ENCODE peak calls at places on chromosomes 7 and 10, in five cellular contexts. X, Y, T, S and R are unnamed samples.

GRCh38 chr10:110076559-110077318 is 69.0 kb downstream of the ADD3 start:
- DNase-seq in X (peak), Y (peak), S (peak), T (no peak), R (peak)

GRCh38 chr10:80477813-80478212 is 23.7 kb downstream of the TSPAN14 start:
- DNase-seq in X (no peak), Y (peak), S (peak), T (no peak), R (no peak)

GRCh38 chr7:1386623-1387220 is 72.5 kb downstream of the MICALL2 start:
- DNase-seq in X (no peak), T (no peak), Y (no peak), S (no peak), R (no peak)

GRCh38 chr7:26365077-26365896 is 73.6 kb downstream of the SNX10 start:
- DNase-seq in Y (peak), X (peak), S (peak), T (no peak), R (peak)

GRCh38 chr7:96228760-96229159 is 93.1 kb downstream of the SLC25A13 start:
- DNase-seq in S (no peak), T (no peak), X (no peak), Y (no peak), R (no peak)

GRCh38 chr7:40306596-40306995 is 171.8 kb downstream of the SUGCT start:
- DNase-seq in S (no peak), T (no peak), Y (peak), X (no peak), R (no peak)

GRCh38 chr10:46550076-46550790 is 6.2 kb downstream of the GPRIN2 start:
- DNase-seq in X (no peak), S (no peak), T (peak), Y (no peak), R (no peak)

GRCh38 chr10:30781571-30782542 is 152.3 kb upstream of the LYZL2 start:
- DNase-seq in Y (no peak), T (no peak), S (no peak), X (no peak), R (no peak)

GRCh38 chr7:139121-139520 is 53.2 kb upstream of the FAM20C start:
- DNase-seq in X (no peak), Y (no peak), T (no peak), S (no peak), R (peak)

GRCh38 chr10:34081948-34082347 is 733.1 kb downstream of the PARD3 start:
- DNase-seq in Y (no peak), X (no peak), S (peak), T (no peak), R (no peak)

GRCh38 chr10:50222199-50222598 is 29.1 kb downstream of the ASAH2 start:
- DNase-seq in T (no peak), X (no peak), Y (no peak), S (no peak), R (no peak)

GRCh38 chr10:3100856-3101640 is 33.7 kb downstream of the PFKP start:
- DNase-seq in X (no peak), S (no peak), Y (no peak), T (no peak), R (no peak)

GRCh38 chr10:11245510-11245909 is 227.8 kb downstream of the CELF2 start:
- DNase-seq in X (no peak), Y (no peak), T (no peak), S (no peak), R (no peak)

GRCh38 chr10:7872041-7872442 is 53.7 kb downstream of the TAF3 start:
- DNase-seq in X (no peak), Y (peak), T (no peak), S (peak), R (no peak)

GRCh38 chr10:67618116-67618515 is 77.9 kb downstream of the CTNNA3 start:
- DNase-seq in T (no peak), S (peak), X (no peak), Y (no peak), R (no peak)

GRCh38 chr7:131619336-131620305 is 63.2 kb upstream of the PODXL start:
- DNase-seq in X (no peak), S (no peak), Y (no peak), T (no peak), R (no peak)

GRCh38 chr10:83167081-83167480 is 972.2 kb upstream of the GHITM start:
- DNase-seq in S (no peak), Y (no peak), T (no peak), X (no peak), R (no peak)

GRCh38 chr10:45180946-45181439 is 134.4 kb downstream of the OR13A1 start:
- DNase-seq in S (no peak), T (no peak), X (no peak), Y (no peak), R (no peak)

GRCh38 chr10:70648427-70648826 is 23.9 kb upstream of the ADAMTS14 start:
- DNase-seq in Y (no peak), X (no peak), S (peak), T (no peak), R (no peak)

GRCh38 chr10:6513509-6513908 is 66.6 kb downstream of the PRKCQ start:
- DNase-seq in X (no peak), S (no peak), T (no peak), Y (no peak), R (no peak)

GRCh38 chr7:51045319-51046102 is 262.8 kb upstream of the GRB10 start:
- DNase-seq in X (no peak), S (peak), T (no peak), Y (no peak), R (no peak)

GRCh38 chr10:16494174-16494573 is 27.5 kb downstream of the C1QL3 start:
- DNase-seq in Y (no peak), S (no peak), X (no peak), T (no peak), R (no peak)

GRCh38 chr7:64087501-64087900 is 42.3 kb downstream of the ZNF727 start:
- DNase-seq in T (no peak), X (no peak), S (no peak), Y (no peak), R (no peak)

GRCh38 chr7:151405056-151405455 is 4.8 kb downstream of the WDR86 start:
- DNase-seq in T (peak), Y (no peak), S (no peak), X (no peak), R (no peak)

GRCh38 chr7:140433396-140433795 is 29.5 kb downstream of the RAB19 start:
- DNase-seq in Y (no peak), S (no peak), X (no peak), T (no peak), R (no peak)

GRCh38 chr10:13056461-13057077 is 43.4 kb upstream of the OPTN start:
- DNase-seq in S (peak), Y (peak), T (no peak), X (peak), R (no peak)

GRCh38 chr7:132666786-132667185 is 90.5 kb upstream of the PLXNA4 start:
- DNase-seq in S (no peak), X (no peak), T (no peak), Y (no peak), R (no peak)

GRCh38 chr7:112205348-112206237 is 606 bp downstream of the DOCK4 start:
- DNase-seq in Y (peak), X (peak), S (peak), T (peak), R (peak)

GRCh38 chr7:112207106-112207592 is 654 bp downstream of the ZNF277 start:
- DNase-seq in T (no peak), X (no peak), Y (no peak), S (no peak), R (peak)

GRCh38 chr7:112207765-112208164 is 1.3 kb downstream of the ZNF277 start:
- DNase-seq in S (no peak), Y (no peak), X (no peak), T (no peak), R (no peak)

GRCh38 chr7:112204776-112205347 is 1.3 kb downstream of the DOCK4 start:
- DNase-seq in S (no peak), T (no peak), Y (peak), X (no peak), R (peak)

GRCh38 chr7:112206238-112207105 is at the start of the genes DOCK4 and ZNF277:
- DNase-seq in T (peak), Y (peak), X (peak), S (peak), R (peak)
- H3K27ac ChIP-seq in T (no peak), Y (peak), X (peak), S (peak), R (peak)

DNA sequence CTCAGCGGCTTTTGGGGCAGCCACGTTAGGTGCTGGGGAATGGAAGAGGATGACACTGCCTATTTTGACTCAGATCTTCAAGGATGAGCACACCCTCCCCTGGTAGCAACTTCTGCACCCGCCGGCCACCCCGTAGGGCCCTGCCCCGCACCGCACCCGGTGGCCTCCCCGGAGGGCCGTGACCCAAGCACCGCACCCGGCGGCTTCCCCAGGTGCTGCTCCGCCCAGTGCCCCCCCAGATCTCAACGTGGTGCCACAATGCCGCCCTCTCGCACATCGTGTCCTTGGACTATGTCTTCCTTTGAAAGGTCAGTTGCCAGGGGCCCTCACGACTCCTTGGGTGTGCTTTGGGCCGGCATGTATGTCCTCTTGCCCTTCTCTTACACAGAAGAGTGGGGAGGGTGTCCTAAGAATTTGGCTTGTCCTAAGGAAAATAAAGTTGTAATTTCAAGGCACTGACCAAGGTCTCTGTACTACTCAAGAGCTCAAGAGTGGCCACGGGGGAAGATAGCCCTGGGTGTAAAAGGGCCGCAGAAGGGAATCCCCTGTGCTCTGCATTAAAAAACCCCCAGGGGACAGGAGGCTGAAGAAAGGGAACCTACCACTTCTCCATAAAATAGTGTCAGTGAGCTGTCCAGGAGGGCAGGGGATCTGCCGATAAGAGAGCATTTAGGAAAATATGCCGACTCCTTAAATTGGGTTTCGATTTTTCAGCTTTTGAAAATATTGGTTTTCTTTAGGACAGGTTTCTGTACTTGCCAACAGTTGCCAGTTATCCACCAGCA is 1.6 kb upstream of the LANCL2 start:
- DNase-seq in Y (no peak), X (no peak), T (no peak), S (no peak), R (no peak)
- H3K27ac ChIP-seq in Y (no peak), X (no peak), T (no peak), S (no peak), R (no peak)

DNA sequence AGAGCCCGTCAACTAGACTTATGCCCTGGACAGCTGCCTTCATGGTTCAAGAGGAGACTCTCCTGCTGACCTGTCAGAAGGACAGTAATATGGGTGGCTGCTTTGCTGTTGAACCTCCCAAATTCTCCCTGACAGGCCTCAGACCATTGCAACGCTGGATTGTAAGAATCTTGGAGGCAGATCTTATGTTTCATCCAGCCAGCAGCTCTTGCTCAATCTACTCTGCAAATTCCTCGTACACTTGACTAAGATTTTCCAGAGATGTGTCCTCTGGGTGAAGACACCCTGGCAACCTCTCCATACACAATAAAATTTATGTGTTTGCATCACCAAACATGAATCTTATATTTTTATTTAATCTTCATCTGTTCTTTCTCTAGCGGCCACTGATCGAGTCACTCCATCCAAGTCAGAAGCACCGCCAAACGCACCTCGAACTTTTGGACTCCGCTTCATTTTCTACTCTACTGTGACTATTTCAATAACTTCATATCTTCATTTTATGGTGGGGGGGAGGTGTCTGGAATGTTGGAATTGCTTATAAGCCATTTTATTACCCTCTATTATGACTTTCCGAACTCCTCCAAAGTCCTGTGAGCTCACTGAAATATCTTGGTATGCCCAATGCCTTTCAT is 623.2 kb downstream of the ACTR3B start:
- DNase-seq in S (no peak), X (peak), Y (no peak), T (no peak), R (no peak)
- H3K27ac ChIP-seq in S (no peak), X (no peak), Y (no peak), T (no peak), R (no peak)

GRCh38 chr7:56079450-56080185 is 13.1 kb downstream of the PHKG1 start:
- DNase-seq in T (peak), X (peak), Y (peak), S (peak), R (peak)

GRCh38 chr7:56074371-56074791 is 10.3 kb downstream of the SUMF2 start:
- DNase-seq in Y (peak), S (peak), T (peak), X (peak), R (peak)

GRCh38 chr7:56077681-56078080 is 13.6 kb downstream of the SUMF2 start:
- DNase-seq in X (no peak), T (no peak), Y (no peak), S (no peak), R (no peak)

GRCh38 chr7:56081626-56082340 is 11.0 kb downstream of the PHKG1 start:
- DNase-seq in Y (no peak), X (no peak), S (no peak), T (no peak), R (no peak)

DNA sequence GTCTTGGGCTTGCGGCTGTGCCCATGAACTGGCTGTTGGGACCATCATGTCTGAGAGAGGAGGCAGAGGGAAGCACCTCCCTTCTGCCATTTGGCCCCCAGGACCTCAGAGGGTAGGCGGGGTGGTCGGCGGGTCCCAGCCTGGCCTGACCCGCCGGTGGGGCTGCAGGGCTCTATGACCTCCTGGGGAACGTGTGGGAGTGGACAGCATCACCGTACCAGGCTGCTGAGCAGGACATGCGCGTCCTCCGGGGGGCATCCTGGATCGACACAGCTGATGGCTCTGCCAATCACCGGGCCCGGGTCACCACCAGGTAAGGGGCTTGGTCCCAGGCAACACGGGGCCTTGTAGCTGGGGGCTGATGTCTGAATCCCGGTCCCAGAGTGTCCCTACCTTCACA is 14.1 kb downstream of the SUMF2 start:
- DNase-seq in Y (no peak), S (no peak), X (no peak), T (no peak), R (no peak)
- H3K27ac ChIP-seq in Y (no peak), S (no peak), X (no peak), T (no peak), R (no peak)